ENCODE peak calls at places on chromosomes 12 and 14, in nine cellular contexts. T is CD4-positive, alpha-beta T cell; A is left ventricle myocardium superior; Y is NCI-H1694 treated with DMSO at 0.1 percent for 48 hours; I is uterus; X is EH; H is activated T-helper 1 cell treated with Interleukin-2 at 50 U/mL for 16 hours; K is HCEC 1CT; W is neural crest cell. P is an unnamed sample.
A peak's percentile ranks its signal among the peaks of the same experiment; 100 is the strongest.

GRCh38 chr12:68805592-68806120 is 2.3 kb upstream of the MDM2 start:
- DNase-seq in T (no peak), A (no peak), Y (no peak), I (no peak), X (peak; percentile 28), H (no peak), K (no peak), W (no peak), P (no peak)

GRCh38 chr12:32718926-32719325 is 36.8 kb downstream of the YARS2 start:
- DNase-seq in T (no peak), A (no peak), Y (no peak), I (no peak), X (no peak), H (no peak), K (no peak), W (no peak), P (no peak)

GRCh38 chr14:39232554-39233415 is 930 bp upstream of the MIA2 start:
- DNase-seq in T (no peak), A (no peak), Y (no peak), I (no peak), X (peak; percentile 74), H (no peak), K (peak; percentile 86), W (no peak), P (no peak)

GRCh38 chr14:92362781-92363235 is 39.8 kb downstream of the SLC24A4 start:
- DNase-seq in T (no peak), A (no peak), Y (peak; percentile 72), I (no peak), X (peak; percentile 71), H (no peak), K (peak; percentile 23), W (no peak), P (no peak)

GRCh38 chr12:12099102-12099501 is 28.4 kb downstream of the BCL2L14 start:
- DNase-seq in T (no peak), A (no peak), Y (no peak), I (no peak), X (no peak), H (no peak), K (no peak), W (no peak), P (no peak)

GRCh38 chr14:93655078-93655750 is 133.1 kb downstream of the PRIMA1 start:
- DNase-seq in T (no peak), A (no peak), Y (peak; percentile 92), I (peak; percentile 53), X (peak; percentile 4), H (no peak), K (peak; percentile 3), W (peak; percentile 44), P (peak; percentile 74)

GRCh38 chr12:67732857-67733256 is 84.3 kb downstream of the DYRK2 start:
- DNase-seq in T (no peak), A (no peak), Y (no peak), I (no peak), X (no peak), H (no peak), K (no peak), W (no peak), P (no peak)

GRCh38 chr12:45216983-45217485 is 1.1 kb downstream of the ANO6 start:
- DNase-seq in T (no peak), A (no peak), Y (no peak), I (no peak), X (peak; percentile 33), H (no peak), K (no peak), W (no peak), P (no peak)

GRCh38 chr14:84519836-84520235 is 1010.1 kb upstream of the FLRT2 start:
- DNase-seq in T (no peak), A (no peak), Y (no peak), I (no peak), X (no peak), H (no peak), K (no peak), W (no peak), P (no peak)

GRCh38 chr14:74326369-74327152 is 21.7 kb upstream of the VRTN start:
- DNase-seq in T (no peak), A (no peak), Y (peak; percentile 13), I (no peak), X (no peak), H (no peak), K (no peak), W (peak; percentile 10), P (peak; percentile 80)

GRCh38 chr14:36757730-36758286 is 96.1 kb downstream of the PAX9 start:
- DNase-seq in T (no peak), A (no peak), Y (no peak), I (no peak), X (no peak), H (no peak), K (no peak), W (no peak), P (no peak)

GRCh38 chr12:98332626-98333025 is 182.8 kb upstream of the TMPO start:
- DNase-seq in T (no peak), A (no peak), Y (peak; percentile 1), I (no peak), X (no peak), H (no peak), K (no peak), W (no peak), P (no peak)

GRCh38 chr12:57521475-57522018 is 1.1 kb upstream of the MBD6 start:
- DNase-seq in T (no peak), A (peak; percentile 62), Y (peak; percentile 39), I (peak; percentile 67), X (no peak), H (no peak), K (no peak), W (peak; percentile 28), P (peak; percentile 57)

GRCh38 chr12:12922978-12923377 is 29.0 kb downstream of the GPRC5D start:
- DNase-seq in T (no peak), A (no peak), Y (no peak), I (no peak), X (no peak), H (no peak), K (no peak), W (no peak), P (no peak)

GRCh38 chr14:55625481-55625880 is 45.5 kb downstream of the KTN1 start:
- DNase-seq in T (no peak), A (no peak), Y (no peak), I (no peak), X (no peak), H (no peak), K (no peak), W (no peak), P (no peak)

GRCh38 chr12:87930652-87931051 is 98.5 kb downstream of the C12orf50 start:
- DNase-seq in T (no peak), A (no peak), Y (no peak), I (no peak), X (no peak), H (no peak), K (no peak), W (no peak), P (no peak)

GRCh38 chr14:27392153-27392552 is 794.3 kb upstream of the NOVA1 start:
- DNase-seq in T (no peak), A (no peak), Y (no peak), I (no peak), X (no peak), H (no peak), K (peak; percentile 86), W (no peak), P (no peak)

GRCh38 chr12:119412811-119413794 is 78.6 kb downstream of the CCDC60 start:
- DNase-seq in T (no peak), A (peak; percentile 63), Y (peak; percentile 75), I (peak; percentile 50), X (peak; percentile 52), H (no peak), K (peak; percentile 3), W (peak; percentile 83), P (peak; percentile 87)

GRCh38 chr14:54348001-54348611 is 48.7 kb upstream of the CDKN3 start:
- DNase-seq in T (no peak), A (no peak), Y (peak; percentile 89), I (no peak), X (peak; percentile 65), H (no peak), K (peak; percentile 45), W (peak; percentile 37), P (peak; percentile 69)

GRCh38 chr12:52232233-52232915 is 669 bp upstream of the KRT7 start:
- DNase-seq in T (no peak), A (no peak), Y (no peak), I (no peak), X (peak; percentile 71), H (no peak), K (no peak), W (no peak), P (no peak)

GRCh38 chr14:92937229-92937937 is 14.4 kb downstream of the CHGA start:
- DNase-seq in T (no peak), A (no peak), Y (no peak), I (no peak), X (no peak), H (no peak), K (no peak), W (no peak), P (no peak)

GRCh38 chr14:51014625-51015024 is 70.3 kb upstream of the PYGL start:
- DNase-seq in T (no peak), A (no peak), Y (no peak), I (no peak), X (no peak), H (no peak), K (no peak), W (no peak), P (no peak)

GRCh38 chr12:67449591-67450052 is 180.5 kb downstream of the CAND1 start:
- DNase-seq in T (no peak), A (no peak), Y (no peak), I (no peak), X (no peak), H (no peak), K (no peak), W (no peak), P (no peak)

GRCh38 chr14:58354817-58355216 is 40.9 kb upstream of the TOMM20L start:
- DNase-seq in T (no peak), A (no peak), Y (no peak), I (no peak), X (no peak), H (no peak), K (no peak), W (no peak), P (no peak)

GRCh38 chr14:104865631-104866441 is 768 bp downstream of the CEP170B start:
- DNase-seq in T (no peak), A (peak; percentile 79), Y (no peak), I (peak; percentile 66), X (peak; percentile 86), H (no peak), K (peak; percentile 66), W (peak; percentile 37), P (no peak)

P was measured in neuronal stem cell.